ENCODE peak calls at places on chromosome 3, in five cellular contexts. One of them, this sample, is unnamed.

GRCh38 chr3:63344676-63345075 is 66.6 kb downstream of the SYNPR start:
- DNase-seq in type B pancreatic cell: no peak
- DNase-seq in GM03348: no peak
- DNase-seq in ELF-1: peak; percentile 83
- DNase-seq in T-helper 1 cell: no peak
- DNase-seq in this sample: peak; percentile 48

GRCh38 chr3:29972594-29972993 is 633.8 kb upstream of the TGFBR2 start:
- DNase-seq in T-helper 1 cell: no peak
- DNase-seq in GM03348: peak; percentile 54
- DNase-seq in type B pancreatic cell: no peak
- DNase-seq in ELF-1: peak; percentile 40
- DNase-seq in this sample: peak; percentile 63

GRCh38 chr3:105448338-105448982 is 81.8 kb downstream of the ALCAM start:
- DNase-seq in type B pancreatic cell: no peak
- DNase-seq in ELF-1: peak; percentile 64
- DNase-seq in T-helper 1 cell: no peak
- DNase-seq in GM03348: peak; percentile 7
- DNase-seq in this sample: peak; percentile 28

GRCh38 chr3:42655980-42656679 is 2.6 kb downstream of the ZBTB47 start:
- DNase-seq in T-helper 1 cell: no peak
- DNase-seq in ELF-1: no peak
- DNase-seq in type B pancreatic cell: no peak
- DNase-seq in GM03348: peak; percentile 84
- DNase-seq in this sample: peak; percentile 28

GRCh38 chr3:179688847-179689246 is 36.0 kb downstream of the USP13 start:
- DNase-seq in type B pancreatic cell: no peak
- DNase-seq in T-helper 1 cell: no peak
- DNase-seq in ELF-1: no peak
- DNase-seq in GM03348: peak; percentile 16
- DNase-seq in this sample: no peak

GRCh38 chr3:38627956-38628355 is 21.5 kb downstream of the SCN5A start:
- DNase-seq in ELF-1: peak; percentile 69
- DNase-seq in type B pancreatic cell: no peak
- DNase-seq in GM03348: peak; percentile 31
- DNase-seq in T-helper 1 cell: no peak
- DNase-seq in this sample: peak; percentile 89

GRCh38 chr3:154701055-154701454 is 271.1 kb upstream of the GPR149 start:
- DNase-seq in GM03348: no peak
- DNase-seq in type B pancreatic cell: no peak
- DNase-seq in ELF-1: no peak
- DNase-seq in T-helper 1 cell: no peak
- DNase-seq in this sample: no peak

GRCh38 chr3:187274977-187275338 is 16.6 kb downstream of the MASP1 start:
- DNase-seq in type B pancreatic cell: no peak
- DNase-seq in T-helper 1 cell: no peak
- DNase-seq in ELF-1: peak; percentile 95
- DNase-seq in GM03348: no peak
- DNase-seq in this sample: peak; percentile 95

GRCh38 chr3:140552898-140553297 is 125.0 kb upstream of the TRIM42 start:
- DNase-seq in ELF-1: no peak
- DNase-seq in type B pancreatic cell: no peak
- DNase-seq in T-helper 1 cell: no peak
- DNase-seq in GM03348: no peak
- DNase-seq in this sample: peak; percentile 3

GRCh38 chr3:126131881-126132750 is 48.2 kb upstream of the SLC41A3 start:
- DNase-seq in ELF-1: no peak
- DNase-seq in T-helper 1 cell: no peak
- DNase-seq in GM03348: no peak
- DNase-seq in type B pancreatic cell: peak; percentile 58
- DNase-seq in this sample: no peak

GRCh38 chr3:134423153-134423552 is 48.9 kb upstream of the AMOTL2 start:
- DNase-seq in T-helper 1 cell: no peak
- DNase-seq in GM03348: peak; percentile 43
- DNase-seq in ELF-1: no peak
- DNase-seq in type B pancreatic cell: no peak
- DNase-seq in this sample: peak; percentile 31

GRCh38 chr3:77204788-77205187 is 164.9 kb downstream of the ROBO2 start:
- DNase-seq in ELF-1: peak; percentile 2
- DNase-seq in T-helper 1 cell: no peak
- DNase-seq in type B pancreatic cell: no peak
- DNase-seq in GM03348: no peak
- DNase-seq in this sample: peak; percentile 39